ENCODE peak calls at places on chromosome 13, in eight cellular contexts. N is GM23248, B is body of pancreas, G is upper lobe of right lung, S is uterus, D is HCT116, Y is transverse colon, M is ascending aorta. W is an unnamed sample.
A peak's percentile ranks its signal among the peaks of the same experiment; 100 is the strongest.

GRCh38 chr13:34078334-34078999 is 260.5 kb downstream of the RFC3 start:
- DNase-seq in N (no peak), B (no peak), G (no peak), S (no peak), D (no peak), Y (no peak), M (no peak), W (no peak)

GRCh38 chr13:107441279-107441678 is 774.1 kb downstream of the LIG4 start:
- DNase-seq in N (peak; percentile 90), B (no peak), G (no peak), S (no peak), D (no peak), Y (no peak), M (no peak), W (no peak)

GRCh38 chr13:49400755-49401659 is 42.9 kb downstream of the CAB39L start:
- DNase-seq in N (peak; percentile 40), B (peak; percentile 24), G (no peak), S (peak; percentile 60), D (no peak), Y (peak; percentile 22), M (no peak), W (no peak)

GRCh38 chr13:30844548-30845296 is 61.3 kb upstream of the MEDAG start:
- DNase-seq in N (no peak), B (no peak), G (no peak), S (no peak), D (no peak), Y (no peak), M (no peak), W (peak; percentile 45)

GRCh38 chr13:41694902-41695301 is 237.6 kb downstream of the RGCC start:
- DNase-seq in N (peak; percentile 97), B (peak; percentile 39), G (no peak), S (peak; percentile 76), D (peak; percentile 50), Y (peak; percentile 25), M (peak; percentile 48), W (peak; percentile 56)

GRCh38 chr13:110216403-110217041 is 90.4 kb downstream of the COL4A1 start:
- DNase-seq in N (peak; percentile 77), B (no peak), G (no peak), S (peak; percentile 48), D (no peak), Y (no peak), M (no peak), W (no peak)

GRCh38 chr13:31045621-31046081 is 113.2 kb downstream of the TEX26 start:
- DNase-seq in N (peak; percentile 96), B (no peak), G (peak; percentile 90), S (peak; percentile 62), D (peak; percentile 94), Y (peak; percentile 83), M (peak; percentile 19), W (peak; percentile 90)

GRCh38 chr13:85995788-85996418 is 196.7 kb upstream of the SLITRK6 start:
- DNase-seq in N (no peak), B (no peak), G (no peak), S (no peak), D (no peak), Y (no peak), M (no peak), W (no peak)

GRCh38 chr13:23460309-23460708 is 26.8 kb upstream of the SACS start:
- DNase-seq in N (no peak), B (no peak), G (no peak), S (no peak), D (no peak), Y (no peak), M (no peak), W (no peak)

GRCh38 chr13:19845758-19846157 is 17.7 kb downstream of the ZMYM5 start:
- DNase-seq in N (peak; percentile 96), B (no peak), G (no peak), S (peak; percentile 75), D (peak; percentile 77), Y (no peak), M (no peak), W (peak; percentile 68)

GRCh38 chr13:98460519-98460918 is 116.4 kb downstream of the STK24 start:
- DNase-seq in N (no peak), B (no peak), G (no peak), S (no peak), D (no peak), Y (no peak), M (no peak), W (no peak)

GRCh38 chr13:109951491-109951890 is 165.1 kb upstream of the IRS2 start:
- DNase-seq in N (no peak), B (no peak), G (no peak), S (no peak), D (no peak), Y (no peak), M (no peak), W (no peak)

GRCh38 chr13:72437458-72437857 is 290.0 kb downstream of the MZT1 start:
- DNase-seq in N (no peak), B (no peak), G (no peak), S (no peak), D (no peak), Y (no peak), M (no peak), W (no peak)

GRCh38 chr13:44989941-44990340 is 603 bp downstream of the GPALPP1 start:
- DNase-seq in N (peak; percentile 55), B (no peak), G (no peak), S (no peak), D (no peak), Y (no peak), M (no peak), W (no peak)

GRCh38 chr13:99980201-99981114 is 1.1 kb upstream of the ZIC2 start:
- DNase-seq in N (peak; percentile 86), B (peak; percentile 70), G (peak; percentile 74), S (no peak), D (peak; percentile 52), Y (peak; percentile 69), M (no peak), W (peak; percentile 96)

GRCh38 chr13:99977334-99977911 is 4.2 kb upstream of the ZIC2 start:
- DNase-seq in N (no peak), B (no peak), G (no peak), S (no peak), D (no peak), Y (no peak), M (no peak), W (no peak)

GRCh38 chr13:99977912-99978780 is 3.4 kb upstream of the ZIC2 start:
- DNase-seq in N (no peak), B (no peak), G (no peak), S (no peak), D (no peak), Y (no peak), M (no peak), W (no peak)

GRCh38 chr13:99979453-99980200 is 2.0 kb upstream of the ZIC2 start:
- DNase-seq in N (peak; percentile 29), B (no peak), G (peak; percentile 58), S (no peak), D (no peak), Y (no peak), M (no peak), W (peak; percentile 59)

DNA sequence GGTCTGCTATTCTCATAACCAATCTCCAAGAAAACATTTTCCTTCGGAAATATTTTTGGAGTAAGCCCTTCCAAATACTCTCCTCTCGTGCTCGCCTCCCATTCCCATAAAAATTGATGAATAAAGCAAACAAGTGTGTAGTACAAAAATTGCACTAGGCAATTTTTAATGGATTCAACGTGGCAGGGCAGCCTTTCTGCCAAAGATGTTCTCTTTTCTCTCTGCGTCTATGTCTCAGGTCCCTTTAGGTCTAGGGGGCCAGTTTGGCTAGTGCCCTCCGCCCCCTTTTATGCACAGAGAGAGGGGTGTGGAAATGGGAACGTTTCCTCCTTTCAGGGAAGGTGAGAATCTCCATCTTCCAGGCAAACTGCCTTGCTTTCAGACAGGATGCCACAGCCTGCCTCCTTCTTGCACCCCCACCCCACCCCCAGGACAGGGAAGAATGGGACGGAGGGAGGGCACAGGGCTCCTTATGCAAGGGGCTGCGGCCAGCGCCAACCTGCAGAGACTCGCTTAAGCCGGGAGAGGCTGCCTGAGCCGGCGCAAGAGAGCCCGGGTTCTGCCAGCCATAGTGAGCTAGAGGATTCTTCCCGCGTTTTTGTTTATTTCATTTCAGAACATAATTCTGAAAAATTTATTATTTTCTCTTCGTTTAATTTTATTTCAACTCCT is 2.7 kb upstream of the ZIC2 start:
- DNase-seq in N (no peak), B (no peak), G (no peak), S (no peak), D (no peak), Y (no peak), M (no peak), W (no peak)
- H3K27me3 ChIP-seq in N (peaks cover 83% of the 10 kb centered on the region), B (peaks cover 66% of the 10 kb centered on the region), G (peaks cover 100% of the 10 kb centered on the region), S (peaks cover 75% of the 10 kb centered on the region), D (no peaks in the 10 kb centered on the region), Y (peaks cover 100% of the 10 kb centered on the region), M (peaks cover 57% of the 10 kb centered on the region), W (no peaks in the 10 kb centered on the region)

DNA sequence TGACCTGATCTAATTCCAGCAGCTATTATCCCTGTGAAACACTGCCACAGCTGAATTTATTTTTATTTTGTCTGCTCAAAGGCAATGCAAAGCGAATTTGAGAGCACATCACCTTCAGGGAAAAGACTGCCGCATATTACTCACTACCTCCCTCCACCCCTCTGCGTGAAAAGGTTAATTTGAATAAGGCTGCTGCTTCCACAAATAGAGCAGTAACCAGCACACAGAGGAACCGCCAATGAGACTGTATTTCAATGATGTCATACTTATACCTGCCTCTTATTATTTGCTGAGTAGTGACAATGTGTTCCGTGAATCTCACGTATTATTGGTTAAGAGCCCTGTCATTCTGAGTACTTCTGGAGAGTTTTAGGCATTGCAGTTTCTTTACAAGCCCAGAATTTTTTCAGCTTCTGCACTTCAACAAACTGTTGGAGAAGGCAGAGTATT is 156.1 kb upstream of the KLF12 start:
- DNase-seq in N (peak; percentile 73), B (no peak), G (no peak), S (peak; percentile 40), D (peak; percentile 73), Y (peak; percentile 9), M (no peak), W (peak; percentile 57)
- H3K27ac ChIP-seq in N (no peak overlapping the region), B (no peak overlapping the region), G (no peak overlapping the region), S (peak overlapping the region; percentile 13), D (no peak overlapping the region), Y (peak overlapping the region; percentile 20), M (peak overlapping the region; percentile 21), W (no peak overlapping the region)

DNA sequence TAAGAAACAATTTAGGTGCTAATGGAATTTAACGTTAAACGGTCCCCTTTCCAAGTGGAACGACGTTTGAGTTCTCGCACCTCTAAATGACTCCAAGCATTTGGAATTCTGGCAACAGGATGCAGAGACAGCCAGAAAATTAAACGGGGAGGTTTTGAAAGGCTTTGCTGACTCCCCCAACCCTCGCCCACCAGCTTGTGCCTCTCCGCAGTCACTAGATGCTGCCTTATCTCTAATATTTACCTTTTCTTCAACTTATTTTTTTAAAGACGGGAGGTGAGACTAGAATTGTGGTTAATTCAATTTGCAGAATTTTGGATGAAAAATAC is 2.5 kb downstream of the ZIC2 start:
- DNase-seq in N (no peak), B (no peak), G (no peak), S (no peak), D (no peak), Y (no peak), M (no peak), W (peak; percentile 55)
- H3K27me3 ChIP-seq in N (peaks cover 79% of the 10 kb centered on the region), B (peaks cover 79% of the 10 kb centered on the region), G (peaks cover 97% of the 10 kb centered on the region), S (peaks cover 72% of the 10 kb centered on the region), D (no peaks in the 10 kb centered on the region), Y (peaks cover 99% of the 10 kb centered on the region), M (peaks cover 59% of the 10 kb centered on the region), W (no peaks in the 10 kb centered on the region)

DNA sequence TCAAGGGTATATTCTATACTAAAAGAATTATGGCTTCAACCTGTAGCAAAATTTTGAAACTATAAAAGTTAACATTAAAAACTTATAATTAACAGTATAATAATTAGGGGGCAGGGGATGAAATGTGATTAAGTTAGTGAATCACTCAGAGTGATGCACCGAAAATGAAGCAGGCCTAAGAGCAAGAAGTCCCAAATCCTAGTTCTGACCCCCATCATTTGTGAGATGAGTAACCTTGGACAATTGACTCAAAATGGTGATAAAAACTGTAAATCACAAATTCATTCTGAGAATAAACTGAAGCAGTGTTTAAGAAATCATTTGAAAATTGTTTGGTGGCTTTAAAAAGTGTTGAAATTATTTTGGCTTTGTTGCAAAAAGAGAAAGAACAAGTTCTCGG is 56.8 kb downstream of the KLF12 start:
- DNase-seq in N (peak; percentile 20), B (no peak), G (no peak), S (no peak), D (no peak), Y (no peak), M (no peak), W (no peak)
- H3K27ac ChIP-seq in N (no peak overlapping the region), B (no peak overlapping the region), G (no peak overlapping the region), S (peak overlapping the region; percentile 28), D (no peak overlapping the region), Y (peak overlapping the region; percentile 31), M (no peak overlapping the region), W (no peak overlapping the region)